ENCODE peak calls at places on chromosomes 4 and X, in four cellular contexts. S, J, U and G are unnamed samples.
A peak's percentile ranks its signal among the peaks of the same experiment; 100 is the strongest.

GRCh38 chr4:8331567-8331955 is 62.0 kb downstream of the HTRA3 start:
- DNase-seq in S (peak; percentile 1), J (no peak), U (peak; percentile 9), G (peak; percentile 34)

GRCh38 chrX:132737743-132738142 is 220.7 kb downstream of the HS6ST2 start:
- DNase-seq in S (no peak), J (no peak), U (no peak), G (no peak)

GRCh38 chr4:29553842-29554241 is 1166.3 kb upstream of the PCDH7 start:
- DNase-seq in S (no peak), J (no peak), U (no peak), G (no peak)

GRCh38 chrX:96407501-96407900 is 277.1 kb upstream of the DIAPH2 start:
- DNase-seq in S (no peak), J (peak; percentile 23), U (peak; percentile 19), G (no peak)

GRCh38 chr4:101081695-101082369 is 265.5 kb downstream of the PPP3CA start:
- DNase-seq in S (no peak), J (no peak), U (no peak), G (no peak)

GRCh38 chr4:157013656-157014055 is 42.1 kb upstream of the PDGFC start:
- DNase-seq in S (no peak), J (no peak), U (no peak), G (no peak)

GRCh38 chr4:158259955-158260575 is 49.8 kb downstream of the TMEM144 start:
- DNase-seq in S (no peak), J (no peak), U (no peak), G (no peak)

GRCh38 chr4:70903282-70903603 is 1.1 kb downstream of the MOB1B start:
- DNase-seq in S (no peak), J (peak; percentile 16), U (no peak), G (no peak)

GRCh38 chrX:36431819-36432218 is 512.3 kb downstream of the CFAP47 start:
- DNase-seq in S (no peak), J (no peak), U (no peak), G (no peak)

GRCh38 chrX:89034679-89035078 is 287.7 kb downstream of the CPXCR1 start:
- DNase-seq in S (no peak), J (no peak), U (no peak), G (no peak)

GRCh38 chrX:12936947-12937346 is 30.5 kb downstream of the TLR8 start:
- DNase-seq in S (no peak), J (no peak), U (no peak), G (no peak)

GRCh38 chr4:8039290-8039689 is 99.6 kb upstream of the AFAP1 start:
- DNase-seq in S (no peak), J (no peak), U (no peak), G (no peak)

GRCh38 chr4:149845643-149846208 is 30.1 kb upstream of the IQCM start:
- DNase-seq in S (no peak), J (no peak), U (no peak), G (no peak)

GRCh38 chr4:79651516-79651915 is 243.5 kb upstream of the GK2 start:
- DNase-seq in S (no peak), J (no peak), U (no peak), G (no peak)

GRCh38 chr4:55071951-55072350 is 53.4 kb downstream of the KDR start:
- DNase-seq in S (no peak), J (no peak), U (no peak), G (no peak)

GRCh38 chr4:55074386-55074785 is 51.0 kb downstream of the KDR start:
- DNase-seq in S (no peak), J (no peak), U (no peak), G (no peak)

GRCh38 chr4:55068522-55068921 is 56.9 kb downstream of the KDR start:
- DNase-seq in S (no peak), J (no peak), U (no peak), G (no peak)

GRCh38 chr4:55066018-55066417 is 59.4 kb downstream of the KDR start:
- DNase-seq in S (no peak), J (no peak), U (no peak), G (no peak)

GRCh38 chr4:55069248-55069647 is 56.1 kb downstream of the KDR start:
- DNase-seq in S (no peak), J (no peak), U (peak; percentile 42), G (no peak)
- H3K4me1 ChIP-seq in S (no peaks in the 10 kb centered on the region), J (no peaks in the 10 kb centered on the region), U (no peaks in the 10 kb centered on the region), G (no peaks in the 10 kb centered on the region)

DNA sequence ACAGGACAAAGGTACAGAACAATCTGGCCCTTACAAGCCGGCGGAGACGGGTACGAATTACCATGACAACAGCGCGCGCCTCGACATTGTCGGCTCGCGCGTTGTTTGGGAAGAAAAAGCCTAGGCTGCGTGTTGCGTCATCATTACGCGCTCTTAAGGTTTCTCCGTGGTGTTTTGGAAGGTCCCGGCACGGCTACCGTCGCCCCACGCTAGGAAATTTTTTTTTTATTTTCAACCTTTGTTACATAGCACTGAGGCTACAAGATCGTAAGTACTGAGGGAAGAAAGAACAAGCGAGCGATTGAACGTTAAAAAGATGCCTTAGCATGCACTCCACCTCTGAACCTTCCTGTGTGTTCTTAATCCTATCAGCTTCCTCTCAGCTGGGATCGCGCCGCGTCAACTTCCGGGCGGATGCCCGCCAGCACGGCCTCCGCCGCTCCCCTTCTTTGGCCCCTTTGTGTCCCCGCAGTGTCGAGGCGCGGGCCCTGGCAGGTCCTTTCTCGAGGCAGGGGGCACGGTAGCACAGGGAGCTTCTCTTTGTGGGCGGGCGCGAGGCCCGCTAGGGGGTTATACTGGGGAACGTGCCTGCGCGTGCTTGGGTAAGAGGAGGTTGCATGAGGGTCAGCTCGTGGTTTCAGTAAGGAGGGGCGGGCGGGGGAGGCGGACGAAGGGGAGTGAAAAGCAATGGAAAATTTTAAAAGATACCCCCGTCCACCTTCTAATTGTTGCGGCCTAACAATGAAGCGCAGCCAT is at the start of gene SMARCAD1:
- DNase-seq in S (peak; percentile 92), J (peak; percentile 86), U (peak; percentile 90), G (peak; percentile 96)
- TF ChIP-seq POLR2A in S (no peak), J (no peak), U (no peak), G (peak; percentile 17)

GRCh38 chrX:148069759-148070503 is 88.8 kb downstream of the FMR1NB start:
- DNase-seq in S (no peak), J (no peak), U (no peak), G (no peak)

GRCh38 chrX:148070504-148070877 is 89.4 kb downstream of the FMR1NB start:
- DNase-seq in S (no peak), J (no peak), U (no peak), G (no peak)

DNA sequence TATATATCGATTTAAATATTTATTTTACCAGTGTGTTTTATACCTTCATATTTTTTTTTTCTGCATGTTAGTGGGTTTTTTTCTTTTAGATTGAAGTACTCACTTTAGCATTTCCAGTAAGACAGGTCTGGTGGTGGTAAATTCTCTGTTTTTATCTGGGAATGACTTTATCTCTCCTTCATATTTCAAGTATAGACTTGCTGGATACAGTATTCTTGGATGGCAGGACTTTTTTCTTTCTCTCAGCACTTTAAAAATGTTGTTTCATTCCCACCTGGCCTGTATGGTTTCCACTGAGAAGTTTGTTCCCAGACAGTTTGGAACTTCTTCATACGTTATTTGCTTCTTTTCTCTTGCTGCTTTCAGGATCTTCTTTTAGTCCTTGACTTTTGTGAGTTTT is 86.1 kb downstream of the FMR1NB start:
- DNase-seq in S (no peak), J (no peak), U (no peak), G (no peak)
- H3K4me1 ChIP-seq in S (no peaks in the 10 kb centered on the region), J (no peaks in the 10 kb centered on the region), U (no peaks in the 10 kb centered on the region), G (no peaks in the 10 kb centered on the region)

DNA sequence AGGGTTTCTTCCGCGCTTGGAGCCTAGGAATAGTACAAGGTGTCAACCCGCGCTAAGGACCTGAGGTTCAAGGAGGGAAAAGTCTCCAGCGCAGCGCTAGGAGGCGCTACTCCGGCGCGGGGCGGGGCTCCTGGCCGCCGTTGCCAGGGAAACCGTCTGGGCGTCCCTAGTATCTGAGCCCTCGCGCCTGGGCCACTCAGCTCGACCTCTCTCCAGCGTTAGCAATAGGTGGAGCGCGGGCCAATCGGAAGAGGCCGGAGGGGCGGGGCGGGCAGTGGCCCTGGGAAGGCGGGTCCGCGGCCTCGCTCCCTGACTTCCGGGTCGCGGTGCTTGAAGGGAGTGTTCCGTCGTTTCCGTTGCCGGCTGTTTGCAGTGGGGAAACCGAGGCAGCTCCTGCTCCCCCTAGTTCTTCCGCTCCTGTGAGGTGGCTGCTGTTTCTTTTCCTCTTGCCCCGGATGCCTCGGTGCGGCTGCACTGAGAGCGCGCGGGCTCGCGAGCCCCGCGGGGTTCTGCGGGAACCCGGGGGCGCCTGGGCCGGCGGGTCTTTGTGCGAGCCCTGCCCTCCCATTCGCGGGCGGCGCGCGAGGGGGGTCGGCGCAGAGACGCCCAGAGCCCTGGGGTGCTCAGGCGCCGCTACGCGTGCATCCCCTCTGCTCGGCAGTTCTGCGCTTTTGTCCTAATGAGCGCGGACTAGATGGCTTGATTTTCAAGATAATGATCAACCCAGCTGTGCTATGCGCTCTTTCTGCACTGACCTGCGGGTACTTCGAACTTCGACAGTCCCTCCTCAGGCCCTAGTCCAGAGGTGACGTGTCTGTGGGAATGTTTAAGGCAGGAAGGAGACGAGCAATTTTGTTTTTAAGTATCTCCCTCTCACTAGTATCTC is at the start of gene ELMOD2:
- DNase-seq in S (peak; percentile 99), J (peak; percentile 98), U (peak; percentile 98), G (peak; percentile 100)
- TF ChIP-seq POLR2A in S (no peak), J (no peak), U (no peak), G (no peak)

GRCh38 chr4:139763668-139764067 is 98.0 kb downstream of the MGST2 start:
- DNase-seq in S (no peak), J (no peak), U (no peak), G (no peak)
- H3K4me1 ChIP-seq in S (peaks cover 6% of the 10 kb centered on the region), J (peaks cover 8% of the 10 kb centered on the region), U (no peaks in the 10 kb centered on the region), G (peaks cover 23% of the 10 kb centered on the region)

GRCh38 chrX:7147978-7148824 is at the start of gene PUDP:
- DNase-seq in S (peak; percentile 95), J (peak; percentile 89), U (peak; percentile 80), G (peak; percentile 97)
- TF ChIP-seq POLR2A in S (no peak), J (peak; percentile 65), U (no peak), G (no peak)

GRCh38 chr4:83234902-83235644 is 49.5 kb downstream of the COQ2 start:
- DNase-seq in S (no peak), J (no peak), U (no peak), G (no peak)
- H3K4me1 ChIP-seq in S (no peaks in the 10 kb centered on the region), J (no peaks in the 10 kb centered on the region), U (no peaks in the 10 kb centered on the region), G (peaks cover 48% of the 10 kb centered on the region)

GRCh38 chr4:183304538-183304937 is 15.5 kb downstream of the CLDN22 start:
- DNase-seq in S (no peak), J (no peak), U (no peak), G (no peak)
- TF ChIP-seq POLR2A in S (no peak), J (no peak), U (no peak), G (no peak)